ENCODE peak calls at places on chromosomes 16 and 17, in five cellular contexts. C is gastrocnemius medialis, D is HCT116, Z is A549, P is GM12878. U is an unnamed sample.

GRCh38 chr17:77546772-77547201 is 406.0 kb downstream of the SEC14L1 start:
- ATAC-seq in D (no peak), C (no peak), Z (no peak), P (no peak), U (no peak)

GRCh38 chr17:69269174-69269998 is 40.8 kb upstream of the ABCA10 start:
- ATAC-seq in D (no peak), C (peak; percentile 80), Z (peak; percentile 61), P (peak; percentile 27), U (no peak)

GRCh38 chr17:77846531-77847085 is 111.9 kb upstream of the TNRC6C start:
- ATAC-seq in C (no peak), Z (peak; percentile 31), P (peak; percentile 29), D (no peak), U (no peak)

GRCh38 chr17:76924345-76925332 is 56.4 kb downstream of the MGAT5B start:
- ATAC-seq in P (no peak), C (no peak), D (no peak), Z (peak; percentile 47), U (no peak)

GRCh38 chr16:85338989-85339388 is 226.7 kb upstream of the CIBAR2 start:
- ATAC-seq in P (no peak), D (no peak), Z (no peak), C (no peak), U (no peak)

GRCh38 chr16:13186813-13187212 is 285.4 kb downstream of the SHISA9 start:
- ATAC-seq in D (no peak), C (no peak), Z (no peak), P (peak; percentile 46), U (no peak)

GRCh38 chr17:74946641-74947040 is 10.9 kb downstream of the OTOP3 start:
- ATAC-seq in Z (no peak), P (no peak), D (no peak), C (no peak), U (no peak)

GRCh38 chr17:42804918-42805367 is 6.3 kb downstream of the CNTD1 start:
- ATAC-seq in Z (no peak), D (no peak), C (no peak), P (no peak), U (no peak)

GRCh38 chr17:47785538-47786123 is 36.0 kb downstream of the OSBPL7 start:
- ATAC-seq in P (peak; percentile 47), C (no peak), Z (no peak), D (no peak), U (no peak)

GRCh38 chr16:17295948-17296347 is 174.8 kb downstream of the XYLT1 start:
- ATAC-seq in D (no peak), C (peak; percentile 95), P (no peak), Z (no peak), U (no peak)

GRCh38 chr17:64357191-64357981 is 33.3 kb downstream of the PECAM1 start:
- ATAC-seq in C (peak; percentile 80), P (no peak), D (peak; percentile 58), Z (peak; percentile 27), U (peak; percentile 95)

GRCh38 chr17:17495448-17496188 is 577 bp downstream of the RASD1 start:
- ATAC-seq in C (peak; percentile 16), Z (no peak), D (no peak), P (peak; percentile 7), U (no peak)

GRCh38 chr16:67364610-67365256 is 28.6 kb downstream of the TPPP3 start:
- ATAC-seq in C (no peak), D (no peak), P (no peak), Z (no peak), U (no peak)

GRCh38 chr16:4733747-4734062 is 366 bp downstream of the ANKS3 start:
- ATAC-seq in D (peak; percentile 24), Z (peak; percentile 1), P (peak; percentile 13), C (no peak), U (peak; percentile 1)

GRCh38 chr17:62892870-62893338 is 73.1 kb upstream of the TANC2 start:
- ATAC-seq in P (no peak), C (no peak), Z (peak; percentile 94), D (peak; percentile 6), U (peak; percentile 71)

GRCh38 chr17:58506354-58507080 is 7.9 kb downstream of the MTMR4 start:
- ATAC-seq in D (no peak), C (no peak), Z (no peak), P (no peak), U (no peak)

GRCh38 chr17:67422887-67423286 is 45.8 kb downstream of the PITPNC1 start:
- ATAC-seq in Z (peak; percentile 18), D (no peak), C (no peak), P (no peak), U (no peak)

GRCh38 chr17:9839433-9839832 is 13.7 kb downstream of the GLP2R start:
- ATAC-seq in C (no peak), P (no peak), D (peak; percentile 80), Z (peak; percentile 26), U (no peak)

GRCh38 chr17:50841949-50842354 is 6.6 kb downstream of the WFIKKN2 start:
- ATAC-seq in D (peak; percentile 95), Z (peak; percentile 94), C (peak; percentile 39), P (peak; percentile 90), U (peak; percentile 79)

GRCh38 chr17:58587713-58588117 is 73.3 kb upstream of the MTMR4 start:
- ATAC-seq in P (peak; percentile 92), Z (peak; percentile 96), D (peak; percentile 98), C (peak; percentile 45), U (no peak)

GRCh38 chr16:12239953-12240485 is 263.5 kb downstream of the SNX29 start:
- ATAC-seq in D (no peak), C (peak; percentile 80), Z (no peak), P (no peak), U (no peak)

GRCh38 chr16:25009822-25010221 is 5.3 kb downstream of the ARHGAP17 start:
- ATAC-seq in C (no peak), D (no peak), Z (no peak), P (peak; percentile 7), U (no peak)

GRCh38 chr16:68246121-68246520 is 948 bp downstream of the PLA2G15 start:
- ATAC-seq in Z (no peak), P (no peak), D (no peak), C (no peak), U (no peak)

GRCh38 chr16:17382949-17383348 is 87.8 kb downstream of the XYLT1 start:
- ATAC-seq in Z (no peak), P (no peak), D (no peak), C (no peak), U (peak; percentile 36)

GRCh38 chr17:45197555-45198334 is 23.9 kb upstream of the FMNL1 start:
- ATAC-seq in P (peak; percentile 100), C (peak; percentile 88), D (peak; percentile 96), Z (peak; percentile 98), U (peak; percentile 94)
- TF ChIP-seq POLR2A in P (no peak), C (no peak), D (no peak), Z (no peak), U (no peak)

GRCh38 chr17:4032245-4032644 is 68.0 kb upstream of the ATP2A3 start:
- ATAC-seq in C (no peak), D (no peak), P (no peak), Z (no peak), U (no peak)

GRCh38 chr17:4023220-4023619 is 59.0 kb upstream of the ATP2A3 start:
- ATAC-seq in D (no peak), Z (no peak), C (no peak), P (no peak), U (no peak)

GRCh38 chr17:4026255-4026654 is 62.0 kb upstream of the ATP2A3 start:
- ATAC-seq in C (no peak), Z (no peak), P (no peak), D (no peak), U (no peak)

GRCh38 chr17:4032738-4033137 is 68.5 kb upstream of the ATP2A3 start:
- ATAC-seq in P (peak; percentile 58), C (no peak), Z (peak; percentile 59), D (peak; percentile 53), U (no peak)

DNA sequence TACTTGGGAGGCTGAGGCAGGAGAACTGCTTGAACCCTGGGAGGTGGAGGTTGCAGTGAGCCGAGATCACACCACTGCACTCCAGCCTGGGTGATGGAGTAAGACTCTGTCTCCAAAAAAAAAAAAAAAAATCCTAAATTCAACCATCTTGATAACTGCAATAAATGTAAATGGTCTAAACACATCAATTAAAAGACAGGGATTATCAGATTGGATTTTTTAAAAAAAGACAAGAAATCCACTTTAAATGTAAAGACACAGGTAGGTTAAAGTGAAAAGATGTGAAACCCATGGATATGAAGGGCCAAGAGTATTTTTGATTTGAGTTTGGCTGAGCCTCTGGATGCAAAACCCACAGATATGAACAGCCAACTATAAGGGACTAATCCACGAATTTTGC is 64.2 kb upstream of the ATP2A3 start:
- ATAC-seq in D (no peak), P (no peak), C (no peak), Z (no peak), U (no peak)
- H3K9me3 ChIP-seq in D (peaks cover 38% of the 10 kb centered on the region), P (peaks cover 26% of the 10 kb centered on the region), C (no peaks in the 10 kb centered on the region), Z (peaks cover 70% of the 10 kb centered on the region), U (peaks cover 48% of the 10 kb centered on the region)

GRCh38 chr16:89921699-89922476 is 1.3 kb upstream of the TUBB3 start:
- ATAC-seq in P (no peak), Z (peak; percentile 67), C (no peak), D (peak; percentile 54), U (peak; percentile 60)
- TF ChIP-seq POLR2A in P (no peak), Z (peak; percentile 85), C (peak; percentile 21), D (peak; percentile 69), U (no peak)

DNA sequence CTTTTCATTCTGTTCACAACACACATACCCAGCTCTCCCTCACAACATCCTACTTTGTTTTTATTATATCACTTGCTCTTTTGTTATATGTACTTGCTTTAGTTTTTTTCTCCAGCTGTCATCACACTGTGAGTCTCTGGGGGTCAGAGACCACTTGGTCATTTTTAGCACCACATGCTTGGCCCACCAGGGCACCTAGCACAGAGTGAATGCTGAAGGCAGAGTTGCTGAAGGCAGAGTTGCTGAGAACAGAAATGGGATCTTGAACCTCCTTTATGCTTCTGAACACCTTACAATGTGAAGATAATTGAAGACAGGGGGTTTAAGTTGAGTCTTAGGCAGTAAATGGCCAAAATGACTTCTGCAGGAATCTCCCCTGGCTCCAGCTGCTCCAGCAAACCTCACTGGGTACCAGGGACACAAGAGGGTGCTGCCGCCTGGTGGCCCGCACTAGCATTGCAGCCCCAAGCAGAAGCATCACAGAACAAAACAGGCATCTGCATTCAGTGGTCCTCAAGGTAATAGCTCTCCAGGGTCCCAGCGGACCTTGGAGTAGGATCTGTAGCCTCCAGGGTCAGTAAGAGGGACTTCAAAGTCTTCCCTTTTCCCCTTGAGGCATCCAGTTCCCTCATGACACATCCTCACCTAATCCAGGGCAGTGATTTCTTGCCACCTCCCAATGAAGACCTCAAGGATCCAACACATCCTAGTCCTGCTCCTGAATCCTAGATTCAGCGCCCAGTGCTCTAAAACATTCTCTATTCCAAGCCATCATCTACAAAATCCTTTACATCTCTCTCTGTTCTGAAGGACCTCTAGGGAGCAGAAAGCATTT is 1972.6 kb downstream of the TP53TG3F start:
- ATAC-seq in P (no peak), Z (peak; percentile 35), D (no peak), C (no peak), U (no peak)
- H3K9me3 ChIP-seq in P (no peaks in the 10 kb centered on the region), Z (peaks cover 3% of the 10 kb centered on the region), D (peaks cover 25% of the 10 kb centered on the region), C (no peaks in the 10 kb centered on the region), U (no peaks in the 10 kb centered on the region)

U was measured in gastroesophageal sphincter.